ENCODE peak calls at places on chromosomes 12 and 14, in eight cellular contexts. Z is Karpas-422, W is cardiac muscle cell, X is body of pancreas, S is SIG-M5, B is SW 1271, I is NCI-H1092 treated with DMSO at 0.1 percent for 48 hours, V is GM23338. F is an unnamed sample.

GRCh38 chr12:116599285-116600122 is 40.3 kb downstream of the MAP1LC3B2 start:
- DNase-seq in W (peak; percentile 87), V (peak; percentile 86), B (no peak), S (no peak), X (peak; percentile 84), Z (peak; percentile 80), I (peak; percentile 7), F (no peak)

GRCh38 chr14:79342942-79343341 is 868.4 kb downstream of the DIO2 start:
- DNase-seq in I (no peak), X (no peak), S (no peak), Z (no peak), B (no peak), W (no peak), V (no peak), F (no peak)

GRCh38 chr14:101478096-101478495 is 83.2 kb upstream of the DIO3 start:
- DNase-seq in X (peak; percentile 12), Z (no peak), B (no peak), V (no peak), I (no peak), S (no peak), W (no peak), F (no peak)

GRCh38 chr14:24398298-24398942 is 383 bp upstream of the NYNRIN start:
- DNase-seq in V (peak; percentile 85), B (no peak), S (no peak), X (no peak), I (peak; percentile 41), Z (no peak), W (peak; percentile 79), F (no peak)

GRCh38 chr12:42135264-42135814 is 9.3 kb downstream of the GXYLT1 start:
- DNase-seq in X (no peak), B (no peak), S (no peak), V (no peak), I (no peak), Z (no peak), W (peak; percentile 82), F (no peak)

GRCh38 chr14:102223682-102224081 is 81.3 kb downstream of the MOK start:
- DNase-seq in Z (no peak), B (no peak), W (no peak), I (no peak), V (no peak), X (no peak), S (no peak), F (no peak)

GRCh38 chr14:96502621-96503251 is 554 bp downstream of the PAPOLA start:
- DNase-seq in Z (peak; percentile 89), S (no peak), X (peak; percentile 52), V (peak; percentile 79), I (peak; percentile 67), W (peak; percentile 49), B (peak; percentile 46), F (no peak)

GRCh38 chr14:87960013-87960787 is 32.8 kb downstream of the GALC start:
- DNase-seq in W (no peak), V (no peak), X (no peak), B (no peak), I (no peak), Z (no peak), S (no peak), F (no peak)

GRCh38 chr14:74062809-74063150 is 21.5 kb downstream of the ALDH6A1 start:
- DNase-seq in V (no peak), Z (no peak), S (no peak), X (no peak), B (no peak), I (no peak), W (no peak), F (no peak)

GRCh38 chr14:53109028-53109687 is 44.0 kb downstream of the DDHD1 start:
- DNase-seq in Z (peak; percentile 77), V (no peak), B (no peak), W (no peak), X (no peak), S (no peak), I (no peak), F (no peak)

GRCh38 chr12:75840994-75841355 is 190.6 kb downstream of the PHLDA1 start:
- DNase-seq in I (no peak), W (no peak), B (no peak), S (no peak), V (no peak), Z (peak; percentile 46), X (no peak), F (no peak)

GRCh38 chr14:50061664-50062437 is 54.5 kb downstream of the VCPKMT start:
- DNase-seq in Z (peak; percentile 88), W (peak; percentile 41), I (no peak), X (no peak), S (peak; percentile 40), V (no peak), B (peak; percentile 32), F (no peak)

GRCh38 chr12:51318846-51319570 is 5.0 kb downstream of the BIN2 start:
- DNase-seq in X (no peak), Z (no peak), B (no peak), S (peak; percentile 45), W (peak; percentile 7), V (no peak), I (no peak), F (no peak)

GRCh38 chr14:49306152-49306751 is 279.9 kb downstream of the RPS29 start:
- DNase-seq in X (no peak), I (no peak), V (peak; percentile 77), Z (peak; percentile 83), W (peak; percentile 27), S (no peak), B (peak; percentile 37), F (no peak)

GRCh38 chr12:105359840-105360239 is 29.3 kb downstream of the C12orf75 start:
- DNase-seq in X (no peak), V (no peak), I (no peak), S (no peak), W (no peak), Z (no peak), B (no peak), F (no peak)

GRCh38 chr14:104968541-104969401 is 9.4 kb downstream of the AHNAK2 start:
- DNase-seq in B (peak; percentile 39), I (no peak), W (peak; percentile 62), V (no peak), Z (peak; percentile 72), X (no peak), S (no peak), F (no peak)

GRCh38 chr12:65464930-65465329 is 186.4 kb downstream of the MSRB3 start:
- DNase-seq in I (no peak), S (no peak), Z (no peak), X (no peak), V (no peak), B (no peak), W (peak; percentile 89), F (no peak)

GRCh38 chr14:51458563-51458955 is 193.2 kb upstream of the FRMD6 start:
- DNase-seq in W (no peak), Z (no peak), I (no peak), V (no peak), B (peak; percentile 57), S (no peak), X (no peak), F (no peak)

GRCh38 chr12:13173012-13173441 is 23.5 kb upstream of the EMP1 start:
- DNase-seq in I (no peak), W (peak; percentile 68), X (no peak), V (no peak), Z (no peak), S (no peak), B (no peak), F (no peak)

GRCh38 chr12:124100572-124101178 is 127.7 kb downstream of the ZNF664 start:
- DNase-seq in W (no peak), B (no peak), V (no peak), S (no peak), I (no peak), X (no peak), Z (no peak), F (no peak)

GRCh38 chr14:57038689-57039088 is 228.4 kb upstream of the OTX2 start:
- DNase-seq in B (no peak), Z (peak; percentile 81), W (no peak), V (no peak), S (no peak), I (no peak), X (no peak), F (no peak)

GRCh38 chr12:98741229-98741614 is 96.1 kb downstream of the APAF1 start:
- DNase-seq in X (no peak), I (no peak), W (no peak), B (no peak), S (no peak), Z (no peak), V (no peak), F (no peak)

GRCh38 chr14:22926316-22926715 is 2.9 kb downstream of the PRMT5 start:
- DNase-seq in W (no peak), X (no peak), V (no peak), S (no peak), Z (no peak), B (peak; percentile 75), I (no peak), F (no peak)

GRCh38 chr14:86858043-86858442 is 1134.9 kb downstream of the GALC start:
- DNase-seq in V (no peak), W (peak; percentile 57), X (no peak), S (no peak), Z (no peak), I (no peak), B (no peak), F (no peak)

GRCh38 chr14:91501951-91502930 is 7.9 kb downstream of the PPP4R3A start:
- DNase-seq in I (no peak), V (no peak), X (no peak), Z (no peak), S (no peak), B (no peak), W (no peak), F (no peak)

GRCh38 chr14:20680843-20681347 is 3.5 kb upstream of the RNASE4 start:
- DNase-seq in I (no peak), V (no peak), W (no peak), X (peak; percentile 49), Z (no peak), S (no peak), B (no peak), F (no peak)

GRCh38 chr12:48979602-48980388 is 1.7 kb downstream of the WNT1 start:
- DNase-seq in B (no peak), X (no peak), I (no peak), S (no peak), W (no peak), V (peak; percentile 52), Z (peak; percentile 42), F (no peak)

F was measured in glomerular endothelial cell.